ENCODE peak calls at places on chromosomes 6 and 20, in seven cellular contexts. R, K, P, H, A, Q and E are unnamed samples.

GRCh38 chr20:37938954-37939353 is 36.0 kb downstream of the VSTM2L start:
- DNase-seq in R (no peak), K (no peak), P (no peak), H (no peak), A (no peak), Q (no peak), E (no peak)

GRCh38 chr6:441126-441920 is 49.8 kb downstream of the IRF4 start:
- DNase-seq in R (no peak), K (no peak), P (no peak), H (no peak), A (no peak), Q (no peak), E (no peak)

GRCh38 chr20:58822175-58822574 is 28.5 kb downstream of the GNAS-AS1 start:
- DNase-seq in R (no peak), K (no peak), P (no peak), H (no peak), A (no peak), Q (no peak), E (no peak)

GRCh38 chr6:53124131-53124800 is 24.4 kb downstream of the GCM1 start:
- DNase-seq in R (no peak), K (no peak), P (no peak), H (no peak), A (no peak), Q (no peak), E (no peak)

GRCh38 chr6:47379328-47379727 is 69.6 kb upstream of the TNFRSF21 start:
- DNase-seq in R (no peak), K (no peak), P (no peak), H (no peak), A (no peak), Q (no peak), E (no peak)

GRCh38 chr6:16486661-16487060 is 248.3 kb downstream of the GMPR start:
- DNase-seq in R (no peak), K (no peak), P (no peak), H (no peak), A (no peak), Q (peak), E (no peak)

GRCh38 chr20:37348643-37349516 is 2.9 kb downstream of the SRC start:
- DNase-seq in R (no peak), K (no peak), P (no peak), H (no peak), A (no peak), Q (no peak), E (no peak)

GRCh38 chr20:57237006-57237953 is 29.2 kb downstream of the BMP7 start:
- DNase-seq in R (no peak), K (no peak), P (no peak), H (no peak), A (peak), Q (no peak), E (no peak)